ENCODE peak calls at places on chromosomes 5 and 9, in eight cellular contexts. Z is colonic mucosa; M is SK-MEL-5; C is naive thymus-derived CD8-positive, alpha-beta T cell; Y is HFFc6; A is NCI-H1417; R is EL; T is stimulated activated CD4-positive, alpha-beta T cell treated with anti-CD3 and anti-CD28 coated beads, TNF-alpha, amount 100 ng/mL, for 4 hours. U is an unnamed sample.

GRCh38 chr5:159602434-159602833 is 272.1 kb upstream of the IL12B start:
- DNase-seq in Z (no peak), M (no peak), C (no peak), Y (no peak), A (no peak), R (no peak), T (no peak), U (no peak)

GRCh38 chr9:24245988-24246387 is 299.7 kb downstream of the IZUMO3 start:
- DNase-seq in Z (no peak), M (no peak), C (no peak), Y (peak), A (no peak), R (no peak), T (no peak), U (peak)

GRCh38 chr5:21823588-21823987 is 1029.6 kb downstream of the CDH12 start:
- DNase-seq in Z (no peak), M (no peak), C (no peak), Y (no peak), A (no peak), R (no peak), T (no peak), U (no peak)

GRCh38 chr9:71758785-71759184 is 9.5 kb downstream of the CEMIP2 start:
- DNase-seq in Z (peak), M (peak), C (no peak), Y (no peak), A (peak), R (no peak), T (no peak), U (no peak)

GRCh38 chr9:112569186-112569585 is 82.6 kb downstream of the KIAA1958 start:
- DNase-seq in Z (no peak), M (no peak), C (no peak), Y (peak), A (no peak), R (peak), T (no peak), U (no peak)

GRCh38 chr5:17910318-17910717 is 276.1 kb downstream of the TAF11L14 start:
- DNase-seq in Z (no peak), M (no peak), C (no peak), Y (no peak), A (no peak), R (no peak), T (no peak), U (no peak)

GRCh38 chr5:112174959-112175594 is 244.0 kb downstream of the EPB41L4A start:
- DNase-seq in Z (peak), M (peak), C (no peak), Y (peak), A (peak), R (peak), T (no peak), U (peak)

GRCh38 chr5:58924306-58924705 is 341.4 kb downstream of the RAB3C start:
- DNase-seq in Z (no peak), M (no peak), C (no peak), Y (no peak), A (peak), R (no peak), T (no peak), U (no peak)